ENCODE peak calls at places on chromosomes 2 and 18, in five cellular contexts. One of them, this sample, is unnamed.

GRCh38 chr18:37956020-37956419 is 390.4 kb upstream of the CELF4 start:
- DNase-seq in endodermal cell: no peak
- DNase-seq in CD8-positive, alpha-beta T cell: no peak
- DNase-seq in fibroblast of lung: no peak
- DNase-seq in A549: no peak
- DNase-seq in this sample: no peak

GRCh38 chr2:188571543-188571942 is 279.9 kb downstream of the GULP1 start:
- DNase-seq in endodermal cell: no peak
- DNase-seq in CD8-positive, alpha-beta T cell: no peak
- DNase-seq in fibroblast of lung: peak; percentile 5
- DNase-seq in A549: no peak
- DNase-seq in this sample: no peak

GRCh38 chr2:109562421-109562820 is 51.3 kb downstream of the SEPTIN10 start:
- DNase-seq in endodermal cell: no peak
- DNase-seq in CD8-positive, alpha-beta T cell: no peak
- DNase-seq in fibroblast of lung: no peak
- DNase-seq in A549: peak; percentile 64
- DNase-seq in this sample: no peak

GRCh38 chr2:233384017-233384416 is 29.7 kb downstream of the DGKD start:
- DNase-seq in endodermal cell: peak; percentile 54
- DNase-seq in CD8-positive, alpha-beta T cell: no peak
- DNase-seq in fibroblast of lung: no peak
- DNase-seq in A549: peak; percentile 38
- DNase-seq in this sample: no peak

GRCh38 chr2:140842110-140842509 is 1288.7 kb downstream of the LRP1B start:
- DNase-seq in endodermal cell: no peak
- DNase-seq in CD8-positive, alpha-beta T cell: no peak
- DNase-seq in fibroblast of lung: no peak
- DNase-seq in A549: no peak
- DNase-seq in this sample: no peak

GRCh38 chr18:37435150-37435872 is 130.3 kb downstream of the CELF4 start:
- DNase-seq in endodermal cell: no peak
- DNase-seq in CD8-positive, alpha-beta T cell: no peak
- DNase-seq in fibroblast of lung: no peak
- DNase-seq in A549: no peak
- DNase-seq in this sample: no peak

GRCh38 chr2:20071397-20072383 is 20.3 kb upstream of the LAPTM4A start:
- DNase-seq in endodermal cell: peak; percentile 72
- DNase-seq in CD8-positive, alpha-beta T cell: no peak
- DNase-seq in fibroblast of lung: peak; percentile 99
- DNase-seq in A549: peak; percentile 84
- DNase-seq in this sample: no peak

GRCh38 chr18:12359515-12359927 is 17.5 kb downstream of the AFG3L2 start:
- DNase-seq in endodermal cell: no peak
- DNase-seq in CD8-positive, alpha-beta T cell: no peak
- DNase-seq in fibroblast of lung: peak; percentile 63
- DNase-seq in A549: no peak
- DNase-seq in this sample: no peak

GRCh38 chr2:45218931-45219339 is 209.7 kb upstream of the SIX2 start:
- DNase-seq in endodermal cell: peak; percentile 59
- DNase-seq in CD8-positive, alpha-beta T cell: no peak
- DNase-seq in fibroblast of lung: no peak
- DNase-seq in A549: no peak
- DNase-seq in this sample: no peak

GRCh38 chr2:111048856-111049551 is 71.7 kb upstream of the BCL2L11 start:
- DNase-seq in endodermal cell: peak; percentile 21
- DNase-seq in CD8-positive, alpha-beta T cell: no peak
- DNase-seq in fibroblast of lung: no peak
- DNase-seq in A549: no peak
- DNase-seq in this sample: no peak

GRCh38 chr2:221254281-221254680 is 317.8 kb downstream of the EPHA4 start:
- DNase-seq in endodermal cell: no peak
- DNase-seq in CD8-positive, alpha-beta T cell: no peak
- DNase-seq in fibroblast of lung: no peak
- DNase-seq in A549: no peak
- DNase-seq in this sample: no peak

GRCh38 chr2:77028032-77028600 is 494.1 kb downstream of the LRRTM4 start:
- DNase-seq in endodermal cell: no peak
- DNase-seq in CD8-positive, alpha-beta T cell: no peak
- DNase-seq in fibroblast of lung: peak; percentile 2
- DNase-seq in A549: no peak
- DNase-seq in this sample: no peak

GRCh38 chr2:28134262-28134812 is 243.8 kb downstream of the BABAM2 start:
- DNase-seq in endodermal cell: no peak
- DNase-seq in CD8-positive, alpha-beta T cell: no peak
- DNase-seq in fibroblast of lung: peak; percentile 58
- DNase-seq in A549: peak; percentile 11
- DNase-seq in this sample: no peak

GRCh38 chr2:96876036-96876810 is 6.3 kb upstream of the SEMA4C start:
- DNase-seq in endodermal cell: peak; percentile 73
- DNase-seq in CD8-positive, alpha-beta T cell: no peak
- DNase-seq in fibroblast of lung: peak; percentile 45
- DNase-seq in A549: no peak
- DNase-seq in this sample: peak; percentile 46

GRCh38 chr2:98637401-98638144 is 29.2 kb downstream of the UNC50 start:
- DNase-seq in endodermal cell: no peak
- DNase-seq in CD8-positive, alpha-beta T cell: peak; percentile 36
- DNase-seq in fibroblast of lung: no peak
- DNase-seq in A549: no peak
- DNase-seq in this sample: no peak

GRCh38 chr2:224946911-224947310 is 95.4 kb downstream of the DOCK10 start:
- DNase-seq in endodermal cell: no peak
- DNase-seq in CD8-positive, alpha-beta T cell: no peak
- DNase-seq in fibroblast of lung: peak; percentile 77
- DNase-seq in A549: no peak
- DNase-seq in this sample: no peak

GRCh38 chr2:174334781-174335604 is at the start of gene SP9:
- DNase-seq in endodermal cell: peak; percentile 94
- DNase-seq in CD8-positive, alpha-beta T cell: no peak
- DNase-seq in fibroblast of lung: peak; percentile 50
- DNase-seq in A549: peak; percentile 89
- DNase-seq in this sample: peak; percentile 63

GRCh38 chr2:157899125-157899839 is 23.2 kb upstream of the ACVR1 start:
- DNase-seq in endodermal cell: no peak
- DNase-seq in CD8-positive, alpha-beta T cell: no peak
- DNase-seq in fibroblast of lung: no peak
- DNase-seq in A549: no peak
- DNase-seq in this sample: no peak

GRCh38 chr18:46141199-46141598 is 37.0 kb downstream of the HAUS1 start:
- DNase-seq in endodermal cell: no peak
- DNase-seq in CD8-positive, alpha-beta T cell: no peak
- DNase-seq in fibroblast of lung: no peak
- DNase-seq in A549: no peak
- DNase-seq in this sample: no peak

GRCh38 chr2:101251844-101252407 is 760 bp upstream of the CNOT11 start:
- DNase-seq in endodermal cell: peak; percentile 79
- DNase-seq in CD8-positive, alpha-beta T cell: peak; percentile 13
- DNase-seq in fibroblast of lung: no peak
- DNase-seq in A549: peak; percentile 36
- DNase-seq in this sample: no peak

GRCh38 chr2:62660087-62660486 is 45.4 kb upstream of the EHBP1 start:
- DNase-seq in endodermal cell: no peak
- DNase-seq in CD8-positive, alpha-beta T cell: no peak
- DNase-seq in fibroblast of lung: no peak
- DNase-seq in A549: no peak
- DNase-seq in this sample: no peak

GRCh38 chr2:37189452-37190153 is 1.1 kb upstream of the SULT6B1 start:
- DNase-seq in endodermal cell: peak; percentile 93
- DNase-seq in CD8-positive, alpha-beta T cell: no peak
- DNase-seq in fibroblast of lung: peak; percentile 86
- DNase-seq in A549: peak; percentile 85
- DNase-seq in this sample: no peak

GRCh38 chr2:230865766-230866703 is 1.3 kb downstream of the ITM2C start:
- DNase-seq in endodermal cell: peak; percentile 82
- DNase-seq in CD8-positive, alpha-beta T cell: no peak
- DNase-seq in fibroblast of lung: no peak
- DNase-seq in A549: no peak
- DNase-seq in this sample: no peak

GRCh38 chr2:33316314-33316713 is 160.1 kb upstream of the RASGRP3 start:
- DNase-seq in endodermal cell: no peak
- DNase-seq in CD8-positive, alpha-beta T cell: no peak
- DNase-seq in fibroblast of lung: no peak
- DNase-seq in A549: no peak
- DNase-seq in this sample: no peak

GRCh38 chr2:55493220-55493619 is 26.3 kb upstream of the CFAP36 start:
- DNase-seq in endodermal cell: no peak
- DNase-seq in CD8-positive, alpha-beta T cell: no peak
- DNase-seq in fibroblast of lung: peak; percentile 18
- DNase-seq in A549: no peak
- DNase-seq in this sample: no peak

GRCh38 chr2:175282300-175282699 is 100.8 kb upstream of the ATP5MC3 start:
- DNase-seq in endodermal cell: no peak
- DNase-seq in CD8-positive, alpha-beta T cell: no peak
- DNase-seq in fibroblast of lung: peak; percentile 54
- DNase-seq in A549: peak; percentile 32
- DNase-seq in this sample: no peak

GRCh38 chr2:201806442-201806841 is at the start of gene CDK15:
- DNase-seq in endodermal cell: no peak
- DNase-seq in CD8-positive, alpha-beta T cell: no peak
- DNase-seq in fibroblast of lung: peak; percentile 93
- DNase-seq in A549: no peak
- DNase-seq in this sample: no peak

GRCh38 chr2:26613241-26614204 is 27.6 kb downstream of the CIB4 start:
- DNase-seq in endodermal cell: no peak
- DNase-seq in CD8-positive, alpha-beta T cell: no peak
- DNase-seq in fibroblast of lung: peak; percentile 75
- DNase-seq in A549: no peak
- DNase-seq in this sample: no peak

GRCh38 chr2:47041065-47041464 is 114.0 kb downstream of the STPG4 start:
- DNase-seq in endodermal cell: no peak
- DNase-seq in CD8-positive, alpha-beta T cell: no peak
- DNase-seq in fibroblast of lung: no peak
- DNase-seq in A549: no peak
- DNase-seq in this sample: no peak

DNA sequence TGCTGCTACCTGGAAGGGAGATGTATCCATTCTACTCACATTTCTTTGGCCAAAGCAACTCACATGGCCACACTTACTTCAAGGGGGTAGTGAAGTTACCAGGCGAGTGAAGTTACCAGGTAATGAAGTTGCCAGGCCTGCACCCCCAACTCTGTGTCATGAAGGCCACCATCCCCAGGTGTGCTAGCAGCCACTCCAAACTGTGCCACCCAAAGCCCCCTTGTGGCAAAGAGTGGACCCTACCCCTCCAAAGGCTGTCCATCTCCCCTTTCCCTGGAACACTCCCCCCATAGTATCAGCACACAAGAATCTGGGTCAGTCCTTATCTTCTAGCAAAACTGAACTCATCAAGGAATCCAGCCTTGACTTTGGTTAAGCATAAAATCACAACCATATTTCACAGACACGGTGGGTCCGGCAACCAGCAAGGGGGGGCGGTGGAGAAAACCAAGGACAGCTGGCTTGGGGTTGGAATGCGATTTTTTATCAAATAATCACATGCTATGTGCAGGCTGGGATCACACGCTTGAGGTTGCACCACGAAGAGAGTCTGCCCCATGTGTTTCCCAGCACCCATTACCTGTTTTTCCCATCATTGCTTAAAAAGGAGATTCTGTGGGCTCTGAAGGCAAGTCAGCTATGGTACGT is 60.9 kb downstream of the ZFP36L2 start:
- DNase-seq in endodermal cell: peak; percentile 76
- DNase-seq in CD8-positive, alpha-beta T cell: no peak
- DNase-seq in fibroblast of lung: no peak
- DNase-seq in A549: no peak
- DNase-seq in this sample: no peak
- TF ChIP-seq CTCF in endodermal cell: peak; percentile 71
- TF ChIP-seq CTCF in CD8-positive, alpha-beta T cell: no peak
- TF ChIP-seq CTCF in fibroblast of lung: no peak
- TF ChIP-seq CTCF in A549: no peak
- TF ChIP-seq CTCF in this sample: peak; percentile 40

DNA sequence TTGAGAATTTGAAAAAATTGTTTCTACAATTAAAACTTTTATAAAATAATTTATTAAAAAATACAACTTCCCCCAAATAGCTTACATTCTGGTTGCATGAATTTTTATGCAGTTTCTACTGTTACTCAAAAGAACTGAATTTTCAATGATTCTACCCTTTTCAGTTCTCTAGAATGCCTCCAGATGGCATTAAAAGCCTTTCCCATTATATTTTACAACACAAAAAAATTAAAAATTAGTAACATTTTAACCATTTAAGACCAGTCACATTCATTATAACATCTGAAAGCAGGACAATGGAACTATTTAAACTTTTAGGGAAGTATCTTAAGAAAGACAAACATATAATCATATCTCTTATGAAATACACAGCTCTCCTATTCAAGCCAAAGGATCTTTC is 236.0 kb upstream of the REV1 start:
- DNase-seq in endodermal cell: no peak
- DNase-seq in CD8-positive, alpha-beta T cell: no peak
- DNase-seq in fibroblast of lung: peak; percentile 40
- DNase-seq in A549: no peak
- DNase-seq in this sample: no peak
- TF ChIP-seq CTCF in endodermal cell: peak; percentile 71
- TF ChIP-seq CTCF in CD8-positive, alpha-beta T cell: no peak
- TF ChIP-seq CTCF in fibroblast of lung: peak; percentile 16
- TF ChIP-seq CTCF in A549: peak; percentile 16
- TF ChIP-seq CTCF in this sample: peak; percentile 62

GRCh38 chr18:72180689-72181088 is 363.5 kb downstream of the CBLN2 start:
- DNase-seq in endodermal cell: no peak
- DNase-seq in CD8-positive, alpha-beta T cell: no peak
- DNase-seq in fibroblast of lung: no peak
- DNase-seq in A549: no peak
- DNase-seq in this sample: no peak

GRCh38 chr18:72174972-72175649 is 369.0 kb downstream of the CBLN2 start:
- DNase-seq in endodermal cell: no peak
- DNase-seq in CD8-positive, alpha-beta T cell: no peak
- DNase-seq in fibroblast of lung: no peak
- DNase-seq in A549: no peak
- DNase-seq in this sample: no peak
- TF ChIP-seq CTCF in endodermal cell: no peak
- TF ChIP-seq CTCF in CD8-positive, alpha-beta T cell: no peak
- TF ChIP-seq CTCF in fibroblast of lung: no peak
- TF ChIP-seq CTCF in A549: no peak
- TF ChIP-seq CTCF in this sample: no peak

DNA sequence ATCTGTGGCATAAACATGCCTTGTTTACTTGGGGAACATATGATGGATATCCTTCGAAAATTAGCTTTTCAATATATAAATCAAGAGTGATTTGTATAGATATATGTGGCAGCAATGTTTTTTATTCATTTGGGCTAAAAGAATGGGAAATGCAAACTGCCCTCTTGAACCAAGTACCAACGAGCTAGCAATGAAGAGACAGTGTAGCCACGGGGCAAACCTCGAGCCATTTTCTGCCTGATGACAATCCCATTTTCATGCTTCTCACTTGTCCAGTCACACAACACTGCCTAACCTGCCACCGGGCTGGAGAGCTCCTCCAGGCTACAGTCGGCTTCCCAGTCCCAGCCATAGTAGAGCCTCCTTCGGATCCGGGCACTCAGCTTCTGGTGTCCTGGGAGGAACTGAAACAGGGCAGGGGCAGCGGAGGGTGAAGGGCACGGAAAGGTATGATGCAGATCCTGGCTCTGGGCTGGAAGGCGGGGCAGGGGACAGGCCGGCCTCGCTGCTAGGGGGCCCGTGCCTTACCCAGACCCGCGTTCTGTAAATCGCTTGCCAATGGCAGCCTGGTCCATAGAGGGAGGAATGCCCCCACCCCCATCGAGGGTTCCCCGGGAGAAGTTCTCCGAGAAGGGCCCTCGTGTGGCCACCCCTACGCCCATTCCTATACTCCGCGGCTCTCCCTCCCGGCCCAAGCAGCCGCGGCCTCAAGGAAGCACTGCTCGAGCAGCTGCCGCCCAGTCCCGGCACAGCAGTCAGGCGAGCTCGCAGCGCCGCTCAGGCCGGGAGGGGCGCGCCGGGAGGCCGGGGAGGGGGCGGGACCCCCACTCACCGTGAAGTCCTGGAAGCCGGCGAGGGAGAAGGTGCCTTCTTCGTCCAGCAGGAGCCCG is 552 bp downstream of the CNPPD1 start:
- DNase-seq in endodermal cell: no peak
- DNase-seq in CD8-positive, alpha-beta T cell: peak; percentile 24
- DNase-seq in fibroblast of lung: peak; percentile 27
- DNase-seq in A549: peak; percentile 34
- DNase-seq in this sample: no peak
- TF ChIP-seq CTCF in endodermal cell: peak; percentile 51
- TF ChIP-seq CTCF in CD8-positive, alpha-beta T cell: no peak
- TF ChIP-seq CTCF in fibroblast of lung: peak; percentile 4
- TF ChIP-seq CTCF in A549: no peak
- TF ChIP-seq CTCF in this sample: peak; percentile 43

This sample was measured in neural crest cell.